ENCODE peak calls at places on chromosome 2, in nine cellular contexts. P is thyroid gland, S is neural progenitor cell, E is tibial nerve, U is testis, J is sigmoid colon, Q is endothelial cell of umbilical vein, T is heart left ventricle, O is Peyer's patch. Y is an unnamed sample. For H3K4me1, the result is how much of the 10 kb centered on the place peaks cover.

GRCh38 chr2:240337028-240337427 is 98.4 kb upstream of the GPC1 start:
- DNase-seq in P (no peak), S (no peak), E (no peak), U (no peak), J (no peak), Q (no peak), T (no peak), O (peak), Y (no peak)

GRCh38 chr2:75533135-75533534 is 27.6 kb downstream of the EVA1A start:
- DNase-seq in P (no peak), S (no peak), E (no peak), U (no peak), J (no peak), Q (no peak), T (no peak), O (no peak), Y (no peak)

GRCh38 chr2:169860149-169860548 is 32.9 kb downstream of the UBR3 start:
- DNase-seq in P (no peak), S (no peak), E (no peak), U (no peak), J (no peak), Q (no peak), T (no peak), O (no peak), Y (no peak)

GRCh38 chr2:137205324-137205723 is 440.0 kb downstream of the THSD7B start:
- DNase-seq in P (no peak), S (no peak), E (no peak), U (no peak), J (no peak), Q (no peak), T (no peak), O (no peak), Y (no peak)

GRCh38 chr2:207311316-207312005 is 145.7 kb upstream of the KLF7 start:
- DNase-seq in P (no peak), S (no peak), E (no peak), U (peak), J (peak), Q (peak), T (no peak), O (peak), Y (peak)

GRCh38 chr2:1923557-1923956 is 179.2 kb upstream of the PXDN start:
- DNase-seq in P (no peak), S (no peak), E (no peak), U (no peak), J (no peak), Q (no peak), T (no peak), O (no peak), Y (no peak)

GRCh38 chr2:170585067-170585466 is 130.1 kb upstream of the SP5 start:
- DNase-seq in P (no peak), S (no peak), E (no peak), U (no peak), J (no peak), Q (no peak), T (no peak), O (no peak), Y (no peak)

GRCh38 chr2:17539596-17539992 is 902 bp upstream of the VSNL1 start:
- DNase-seq in P (peak), S (peak), E (no peak), U (no peak), J (peak), Q (no peak), T (no peak), O (no peak), Y (peak)

GRCh38 chr2:38483773-38484501 is 106.9 kb upstream of the ATL2 start:
- DNase-seq in P (no peak), S (no peak), E (no peak), U (no peak), J (no peak), Q (peak), T (no peak), O (no peak), Y (no peak)

GRCh38 chr2:170425291-170425751 is 247.4 kb downstream of the MYO3B start:
- DNase-seq in P (no peak), S (no peak), E (no peak), U (no peak), J (no peak), Q (no peak), T (no peak), O (no peak), Y (peak)

GRCh38 chr2:136175466-136175865 is 57.5 kb upstream of the CXCR4 start:
- DNase-seq in P (no peak), S (no peak), E (no peak), U (no peak), J (no peak), Q (no peak), T (no peak), O (no peak), Y (no peak)

GRCh38 chr2:19357383-19358241 is 811 bp downstream of the OSR1 start:
- DNase-seq in P (peak), S (peak), E (no peak), U (peak), J (no peak), Q (no peak), T (no peak), O (no peak), Y (no peak)

GRCh38 chr2:162382283-162382682 is 38.4 kb downstream of the GCA start:
- DNase-seq in P (no peak), S (no peak), E (no peak), U (no peak), J (no peak), Q (peak), T (no peak), O (no peak), Y (no peak)

GRCh38 chr2:151946856-151947523 is 118.8 kb upstream of the ARL5A start:
- DNase-seq in P (peak), S (peak), E (peak), U (peak), J (no peak), Q (peak), T (peak), O (peak), Y (peak)

GRCh38 chr2:151943461-151943860 is 115.2 kb upstream of the ARL5A start:
- DNase-seq in P (no peak), S (no peak), E (no peak), U (no peak), J (no peak), Q (no peak), T (no peak), O (no peak), Y (no peak)

GRCh38 chr2:151945186-151945585 is 117.0 kb upstream of the ARL5A start:
- DNase-seq in P (no peak), S (no peak), E (no peak), U (no peak), J (no peak), Q (no peak), T (no peak), O (no peak), Y (no peak)

GRCh38 chr2:151945602-151946001 is 117.4 kb upstream of the ARL5A start:
- DNase-seq in P (no peak), S (no peak), E (no peak), U (no peak), J (no peak), Q (no peak), T (no peak), O (no peak), Y (no peak)

DNA sequence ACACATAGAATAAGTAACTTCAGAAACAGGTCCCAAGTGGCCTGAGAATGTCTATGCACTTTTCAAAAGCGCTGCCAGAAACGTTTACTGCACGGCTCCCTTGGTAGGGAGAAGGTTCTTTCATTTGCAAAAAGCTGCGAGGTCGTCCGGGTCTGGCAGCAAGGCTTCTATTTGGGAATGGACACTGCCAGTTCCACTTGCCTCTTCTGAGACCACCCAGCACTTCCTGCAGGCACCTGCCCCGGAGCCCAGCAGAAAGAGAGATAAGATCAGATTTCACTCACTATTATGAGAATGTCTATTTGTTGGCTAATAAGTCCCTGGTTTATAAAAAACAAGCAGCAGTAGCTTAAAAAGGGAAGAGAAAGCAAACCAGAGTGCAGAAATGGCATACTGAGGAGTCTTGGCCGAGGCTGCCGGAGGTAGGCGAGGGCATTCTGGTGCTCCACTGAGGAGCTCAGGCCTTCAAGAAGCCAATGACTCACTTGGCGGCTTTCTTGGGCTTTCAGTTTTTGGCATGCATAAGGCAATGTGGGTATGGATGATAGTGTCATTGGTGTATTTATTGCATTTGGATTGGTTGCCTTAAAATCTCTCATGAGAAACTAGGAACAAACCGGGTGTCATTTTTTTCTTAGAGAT is 119.4 kb upstream of the ARL5A start:
- DNase-seq in P (peak), S (no peak), E (no peak), U (peak), J (no peak), Q (peak), T (no peak), O (no peak), Y (no peak)
- TF ChIP-seq CTCF in P (no peak), S (no peak), E (peak), U (no peak), J (no peak), Q (no peak), T (no peak), O (no peak), Y (no peak)

GRCh38 chr2:64133354-64133753 is 10.9 kb downstream of the PELI1 start:
- DNase-seq in P (no peak), S (no peak), E (no peak), U (no peak), J (no peak), Q (no peak), T (no peak), O (no peak), Y (no peak)
- H3K4me1 ChIP-seq in P (under half), S (under half), E (half or more), U (under half), J (half or more), Q (under half), T (under half), O (under half), Y (under half)

DNA sequence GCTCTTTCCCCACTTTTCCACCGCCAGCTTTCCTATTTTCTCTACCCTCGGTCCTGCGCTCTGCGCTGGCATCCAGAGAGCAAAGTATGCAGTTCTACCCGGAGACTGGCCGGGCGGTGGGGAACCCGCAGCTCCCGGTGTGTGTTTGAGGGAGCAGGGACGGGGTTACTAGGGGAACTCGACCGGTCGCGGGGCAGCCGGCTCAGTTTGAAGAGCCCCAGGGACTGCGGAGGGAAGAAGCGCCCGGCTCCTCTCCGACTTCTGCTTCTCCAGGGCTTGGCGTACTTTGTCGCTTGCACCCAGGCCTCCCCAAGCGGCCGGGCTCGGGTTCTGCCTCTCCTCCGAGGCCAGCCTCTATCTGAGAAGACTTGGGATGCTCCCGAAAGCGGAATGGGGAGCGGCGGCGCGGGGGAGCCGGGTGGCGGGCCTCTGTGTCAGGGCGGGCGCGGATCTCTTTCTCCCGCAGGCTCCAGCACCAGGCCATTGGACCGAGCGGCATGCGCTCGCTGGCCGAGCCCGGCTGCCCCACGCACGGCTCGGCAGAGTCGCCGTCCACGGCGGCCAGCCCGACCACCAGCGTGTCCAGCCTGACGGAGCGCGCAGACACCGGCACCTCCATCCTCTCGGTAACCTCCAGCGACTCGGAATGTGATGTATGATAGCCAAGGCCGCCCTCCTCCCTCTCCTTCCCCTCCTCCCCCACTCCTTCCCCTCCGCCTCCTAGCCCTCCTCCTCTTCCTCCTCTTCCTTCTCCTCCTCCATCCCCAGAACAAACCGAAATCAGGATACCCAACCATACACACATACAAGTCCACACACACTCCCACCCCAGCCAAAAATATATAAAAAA is 2.8 kb downstream of the SIX3 start:
- DNase-seq in P (no peak), S (peak), E (no peak), U (no peak), J (no peak), Q (no peak), T (no peak), O (no peak), Y (no peak)
- H3K4me3 ChIP-seq in P (no peak), S (peak), E (no peak), U (no peak), J (peak), Q (no peak), T (no peak), O (no peak), Y (no peak)

DNA sequence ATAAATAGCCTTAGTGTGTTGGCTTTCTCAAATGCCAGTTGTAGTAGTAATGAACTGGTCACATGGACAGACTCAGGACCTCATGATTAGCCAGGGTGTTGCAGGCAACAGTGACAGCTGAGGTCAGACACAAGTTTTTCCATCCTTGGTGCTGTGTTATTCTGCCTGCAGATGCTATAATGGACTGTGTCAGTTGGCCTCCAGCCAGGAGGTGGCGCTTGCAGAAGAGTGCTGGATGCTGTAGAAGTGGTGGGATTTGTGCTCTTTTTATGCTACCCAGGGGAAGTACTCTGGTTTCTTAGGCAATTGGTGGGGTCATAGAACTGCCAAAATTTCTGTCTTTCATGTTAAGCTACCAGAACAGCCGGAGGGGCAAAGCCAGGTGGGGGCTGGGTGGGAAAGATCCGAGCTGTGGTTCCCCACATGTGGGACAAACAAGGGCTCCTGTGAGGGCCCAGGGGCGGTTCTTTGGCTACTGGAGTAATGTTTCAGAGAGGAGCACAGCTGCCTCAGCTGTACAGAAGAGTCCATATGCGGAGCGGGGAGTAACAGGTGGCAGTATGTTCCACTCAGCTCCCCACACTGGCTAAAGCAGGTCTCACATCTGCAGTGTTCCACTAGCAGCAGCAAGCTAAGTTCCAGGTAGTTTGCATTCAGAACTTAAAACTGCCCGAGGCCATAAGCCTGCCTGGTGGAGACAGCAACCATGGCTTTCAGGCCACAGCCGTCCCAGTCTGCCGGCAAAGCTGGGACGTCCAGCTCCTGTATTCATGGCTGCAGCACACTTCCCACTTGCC is 104.4 kb downstream of the GULP1 start:
- DNase-seq in P (no peak), S (no peak), E (no peak), U (no peak), J (no peak), Q (no peak), T (no peak), O (no peak), Y (no peak)
- TF ChIP-seq CTCF in P (no peak), S (peak), E (no peak), U (no peak), J (no peak), Q (no peak), T (no peak), O (no peak), Y (no peak)

GRCh38 chr2:215707608-215708007 is 271.7 kb upstream of the FN1 start:
- DNase-seq in P (no peak), S (no peak), E (no peak), U (no peak), J (no peak), Q (no peak), T (no peak), O (no peak), Y (no peak)
- H3K4me1 ChIP-seq in P (under half), S (under half), E (under half), U (under half), J (under half), Q (under half), T (under half), O (under half), Y (under half)

GRCh38 chr2:236165491-236166156 is 2.6 kb downstream of the GBX2 start:
- DNase-seq in P (no peak), S (no peak), E (no peak), U (no peak), J (peak), Q (no peak), T (no peak), O (no peak), Y (no peak)
- H3K4me3 ChIP-seq in P (no peak), S (no peak), E (no peak), U (no peak), J (peak), Q (no peak), T (peak), O (peak), Y (peak)

DNA sequence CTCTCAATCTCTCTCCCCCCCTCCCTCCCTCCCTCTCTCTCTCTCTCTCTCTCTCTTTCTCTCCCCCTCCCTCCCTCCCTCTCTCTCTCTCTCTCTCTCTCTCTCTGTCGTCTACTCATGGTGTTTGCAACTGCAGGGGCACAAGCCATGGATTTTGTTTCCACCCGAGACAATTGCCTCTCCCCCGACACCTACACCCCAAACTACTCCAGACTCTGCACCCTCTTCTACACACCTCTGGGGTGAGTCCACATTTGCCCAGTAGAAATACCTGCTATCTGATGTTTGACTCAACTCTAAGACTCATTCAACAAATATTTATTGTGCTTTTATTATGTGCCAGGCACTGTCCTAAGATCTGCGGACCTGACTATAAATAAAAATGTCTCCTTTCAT is 93.7 kb downstream of the TMEM17 start:
- DNase-seq in P (peak), S (no peak), E (no peak), U (no peak), J (no peak), Q (no peak), T (no peak), O (no peak), Y (no peak)
- TF ChIP-seq CTCF in P (no peak), S (peak), E (no peak), U (no peak), J (no peak), Q (no peak), T (no peak), O (no peak), Y (peak)

GRCh38 chr2:235541838-235542549 is 48.2 kb downstream of the AGAP1 start:
- DNase-seq in P (no peak), S (no peak), E (no peak), U (no peak), J (no peak), Q (no peak), T (no peak), O (peak), Y (peak)
- H3K4me1 ChIP-seq in P (under half), S (under half), E (half or more), U (under half), J (under half), Q (under half), T (under half), O (under half), Y (under half)

GRCh38 chr2:128411431-128411830 is 92.8 kb upstream of the HS6ST1 start:
- DNase-seq in P (no peak), S (no peak), E (no peak), U (peak), J (no peak), Q (no peak), T (peak), O (peak), Y (peak)

GRCh38 chr2:128414351-128414750 is 95.7 kb upstream of the HS6ST1 start:
- DNase-seq in P (no peak), S (no peak), E (no peak), U (no peak), J (no peak), Q (no peak), T (no peak), O (peak), Y (peak)

GRCh38 chr2:128413718-128414341 is 95.2 kb upstream of the HS6ST1 start:
- DNase-seq in P (no peak), S (no peak), E (no peak), U (no peak), J (no peak), Q (no peak), T (peak), O (peak), Y (peak)

GRCh38 chr2:128412181-128412871 is 93.7 kb upstream of the HS6ST1 start:
- DNase-seq in P (no peak), S (no peak), E (no peak), U (peak), J (no peak), Q (no peak), T (no peak), O (peak), Y (peak)

GRCh38 chr2:128413014-128413717 is 94.5 kb upstream of the HS6ST1 start:
- DNase-seq in P (no peak), S (no peak), E (no peak), U (no peak), J (no peak), Q (no peak), T (peak), O (peak), Y (peak)
- H3K4me3 ChIP-seq in P (no peak), S (no peak), E (no peak), U (no peak), J (no peak), Q (no peak), T (no peak), O (no peak), Y (no peak)

GRCh38 chr2:97698530-97698929 is 14.8 kb upstream of the ZAP70 start:
- DNase-seq in P (no peak), S (no peak), E (no peak), U (no peak), J (no peak), Q (no peak), T (no peak), O (no peak), Y (no peak)

GRCh38 chr2:97701851-97702465 is 11.4 kb upstream of the ZAP70 start:
- DNase-seq in P (no peak), S (no peak), E (no peak), U (no peak), J (no peak), Q (no peak), T (no peak), O (peak), Y (no peak)

GRCh38 chr2:97697252-97698235 is 15.8 kb upstream of the ZAP70 start:
- DNase-seq in P (peak), S (peak), E (peak), U (peak), J (peak), Q (peak), T (peak), O (peak), Y (peak)

GRCh38 chr2:97701186-97701585 is 12.2 kb upstream of the ZAP70 start:
- DNase-seq in P (no peak), S (no peak), E (no peak), U (no peak), J (no peak), Q (no peak), T (no peak), O (peak), Y (no peak)

DNA sequence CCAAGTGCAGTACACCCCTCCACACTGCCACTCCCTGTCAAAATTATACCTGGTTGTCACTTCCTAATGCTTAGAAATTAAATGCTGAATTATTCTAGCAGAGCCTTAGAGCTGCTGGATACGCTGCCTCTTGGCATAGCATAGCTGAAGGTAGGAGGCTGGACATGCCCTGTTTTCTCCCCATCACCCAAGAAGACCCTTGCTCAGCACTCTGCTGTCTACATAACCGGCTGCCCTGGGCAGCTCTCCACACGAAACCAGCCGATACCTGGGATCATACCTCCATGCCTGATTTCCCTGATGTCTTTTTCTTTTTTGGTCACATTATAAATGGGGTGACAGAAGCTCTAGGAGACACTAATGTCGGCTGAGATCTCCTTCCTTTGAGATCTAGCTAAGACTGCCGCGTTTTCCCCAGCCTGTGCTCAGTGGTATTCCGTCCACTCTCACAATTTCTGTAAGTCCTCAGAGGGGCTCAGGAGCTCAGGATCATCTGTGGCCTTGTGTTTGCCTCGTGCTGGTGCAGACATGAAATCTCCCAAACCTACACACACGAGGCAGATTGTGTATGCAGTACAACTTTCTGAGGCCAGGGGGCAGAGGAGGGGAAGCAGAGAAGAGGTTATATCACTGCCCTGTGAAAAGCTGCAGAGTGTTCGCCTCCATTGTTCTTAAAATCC is 13.5 kb upstream of the ZAP70 start:
- DNase-seq in P (peak), S (peak), E (no peak), U (peak), J (no peak), Q (peak), T (peak), O (peak), Y (peak)
- TF ChIP-seq CTCF in P (no peak), S (peak), E (peak), U (peak), J (peak), Q (peak), T (peak), O (peak), Y (peak)